ENCODE peak calls at places on chromosomes 11 and 22, in five cellular contexts. One of them, this sample, is unnamed.

GRCh38 chr11:76148207-76148606 is 58.1 kb downstream of the WNT11 start:
- DNase-seq in CD4-positive, alpha-beta T cell: no peak
- DNase-seq in HepG2: no peak
- DNase-seq in psoas muscle: no peak
- DNase-seq in fibroblast of pulmonary artery: no peak
- DNase-seq in this sample: no peak

GRCh38 chr11:71563401-71563800 is 2.0 kb upstream of the KRTAP5-10 start:
- DNase-seq in CD4-positive, alpha-beta T cell: no peak
- DNase-seq in HepG2: peak; percentile 58
- DNase-seq in psoas muscle: no peak
- DNase-seq in fibroblast of pulmonary artery: peak; percentile 55
- DNase-seq in this sample: no peak

GRCh38 chr11:118609380-118610219 is 2.2 kb downstream of the PHLDB1 start:
- DNase-seq in CD4-positive, alpha-beta T cell: peak; percentile 29
- DNase-seq in HepG2: no peak
- DNase-seq in psoas muscle: peak; percentile 37
- DNase-seq in fibroblast of pulmonary artery: peak; percentile 42
- DNase-seq in this sample: no peak

GRCh38 chr11:61532136-61533038 is 23.8 kb downstream of the LRRC10B start:
- DNase-seq in CD4-positive, alpha-beta T cell: peak; percentile 31
- DNase-seq in HepG2: peak; percentile 34
- DNase-seq in psoas muscle: no peak
- DNase-seq in fibroblast of pulmonary artery: peak; percentile 29
- DNase-seq in this sample: no peak

GRCh38 chr11:2898366-2899079 is 12.9 kb upstream of the CDKN1C start:
- DNase-seq in CD4-positive, alpha-beta T cell: peak; percentile 41
- DNase-seq in HepG2: peak; percentile 17
- DNase-seq in psoas muscle: peak; percentile 51
- DNase-seq in fibroblast of pulmonary artery: peak; percentile 94
- DNase-seq in this sample: peak; percentile 96

GRCh38 chr11:82790723-82791487 is 57.2 kb upstream of the FAM181B start:
- DNase-seq in CD4-positive, alpha-beta T cell: no peak
- DNase-seq in HepG2: no peak
- DNase-seq in psoas muscle: no peak
- DNase-seq in fibroblast of pulmonary artery: peak; percentile 2
- DNase-seq in this sample: no peak

GRCh38 chr11:134001101-134001500 is 44.3 kb upstream of the IGSF9B start:
- DNase-seq in CD4-positive, alpha-beta T cell: no peak
- DNase-seq in HepG2: no peak
- DNase-seq in psoas muscle: no peak
- DNase-seq in fibroblast of pulmonary artery: no peak
- DNase-seq in this sample: no peak

GRCh38 chr11:72328366-72329224 is 84.6 kb upstream of the PHOX2A start:
- DNase-seq in CD4-positive, alpha-beta T cell: no peak
- DNase-seq in HepG2: no peak
- DNase-seq in psoas muscle: no peak
- DNase-seq in fibroblast of pulmonary artery: peak; percentile 50
- DNase-seq in this sample: no peak

GRCh38 chr22:41181349-41182241 is 23.5 kb upstream of the L3MBTL2 start:
- DNase-seq in CD4-positive, alpha-beta T cell: no peak
- DNase-seq in HepG2: no peak
- DNase-seq in psoas muscle: no peak
- DNase-seq in fibroblast of pulmonary artery: peak; percentile 67
- DNase-seq in this sample: peak; percentile 54

GRCh38 chr22:49502126-49502826 is 325.4 kb downstream of the BRD1 start:
- DNase-seq in CD4-positive, alpha-beta T cell: peak; percentile 4
- DNase-seq in HepG2: peak; percentile 19
- DNase-seq in psoas muscle: no peak
- DNase-seq in fibroblast of pulmonary artery: no peak
- DNase-seq in this sample: no peak

GRCh38 chr11:27471067-27471587 is 1.5 kb downstream of the LGR4 start:
- DNase-seq in CD4-positive, alpha-beta T cell: no peak
- DNase-seq in HepG2: peak; percentile 21
- DNase-seq in psoas muscle: no peak
- DNase-seq in fibroblast of pulmonary artery: no peak
- DNase-seq in this sample: no peak

GRCh38 chr11:67056640-67057409 is at the start of gene RHOD:
- DNase-seq in CD4-positive, alpha-beta T cell: peak; percentile 41
- DNase-seq in HepG2: no peak
- DNase-seq in psoas muscle: peak; percentile 63
- DNase-seq in fibroblast of pulmonary artery: no peak
- DNase-seq in this sample: no peak

GRCh38 chr11:35144103-35144741 is 5.3 kb downstream of the CD44 start:
- DNase-seq in CD4-positive, alpha-beta T cell: peak; percentile 61
- DNase-seq in HepG2: no peak
- DNase-seq in psoas muscle: no peak
- DNase-seq in fibroblast of pulmonary artery: peak; percentile 66
- DNase-seq in this sample: peak; percentile 68

DNA sequence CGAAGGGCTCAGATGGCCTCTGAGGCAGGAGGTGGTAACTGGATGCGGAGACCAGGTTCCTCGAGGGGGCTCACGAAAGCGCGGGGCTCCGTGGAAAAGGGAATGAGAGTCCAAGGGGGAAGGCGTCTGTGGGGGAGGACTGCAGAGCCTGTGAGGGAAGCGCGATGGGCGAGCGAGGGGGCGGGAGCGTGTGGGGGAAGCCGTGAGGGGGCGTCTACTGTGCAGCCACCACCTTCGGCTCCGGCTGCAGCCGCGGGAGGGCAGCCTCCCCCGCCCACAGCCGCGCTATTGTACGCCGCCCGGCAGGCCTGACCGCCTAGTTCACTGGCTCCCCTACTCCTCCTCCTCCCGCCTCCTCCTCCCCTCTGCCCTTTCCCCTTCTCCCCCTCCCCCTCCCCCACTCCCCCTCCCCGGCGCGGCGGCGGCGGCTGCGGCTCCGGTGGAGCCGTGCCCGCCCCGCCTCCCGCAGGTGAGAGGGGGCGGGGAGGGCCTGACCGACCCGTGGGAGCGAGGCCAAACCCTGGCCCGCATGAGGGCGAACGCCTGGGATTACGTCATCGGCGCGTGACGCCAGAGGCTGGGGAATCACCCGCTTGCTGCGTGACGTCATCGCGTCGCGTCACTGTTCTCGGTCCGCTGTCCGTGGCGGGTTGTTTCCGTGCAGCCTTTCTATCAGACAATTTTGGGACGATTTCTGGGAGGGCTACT is at the start of gene PAK1:
- DNase-seq in CD4-positive, alpha-beta T cell: peak; percentile 93
- DNase-seq in HepG2: peak; percentile 54
- DNase-seq in psoas muscle: peak; percentile 83
- DNase-seq in fibroblast of pulmonary artery: peak; percentile 88
- DNase-seq in this sample: peak; percentile 97
- TF ChIP-seq CTCF in CD4-positive, alpha-beta T cell: no peak
- TF ChIP-seq CTCF in HepG2: peak; percentile 58
- TF ChIP-seq CTCF in psoas muscle: no peak
- TF ChIP-seq CTCF in fibroblast of pulmonary artery: no peak
- TF ChIP-seq CTCF in this sample: no peak

DNA sequence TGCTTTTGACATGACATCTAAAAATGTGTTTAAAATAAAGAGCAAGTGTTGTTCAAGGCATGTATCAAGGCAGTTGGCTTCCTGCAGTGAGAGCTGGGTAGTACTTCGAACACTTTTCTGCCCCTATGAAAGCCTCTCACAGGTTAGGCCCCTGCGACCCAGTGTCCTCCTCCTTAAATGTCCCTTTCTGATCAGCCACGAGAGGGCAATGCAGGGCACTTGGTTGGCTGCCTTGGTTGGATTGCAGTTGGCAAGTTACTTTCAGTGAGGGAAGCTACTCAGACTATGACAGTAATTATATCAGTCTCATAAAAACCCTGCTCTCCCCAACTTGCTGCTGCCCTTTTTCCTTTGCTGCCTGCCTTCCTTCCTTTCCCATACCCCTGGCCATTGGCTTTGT is 743.8 kb downstream of the NTM start:
- DNase-seq in CD4-positive, alpha-beta T cell: no peak
- DNase-seq in HepG2: no peak
- DNase-seq in psoas muscle: no peak
- DNase-seq in fibroblast of pulmonary artery: peak; percentile 32
- DNase-seq in this sample: no peak
- TF ChIP-seq CTCF in CD4-positive, alpha-beta T cell: no peak
- TF ChIP-seq CTCF in HepG2: peak; percentile 55
- TF ChIP-seq CTCF in psoas muscle: peak; percentile 23
- TF ChIP-seq CTCF in fibroblast of pulmonary artery: peak; percentile 39
- TF ChIP-seq CTCF in this sample: peak; percentile 54

DNA sequence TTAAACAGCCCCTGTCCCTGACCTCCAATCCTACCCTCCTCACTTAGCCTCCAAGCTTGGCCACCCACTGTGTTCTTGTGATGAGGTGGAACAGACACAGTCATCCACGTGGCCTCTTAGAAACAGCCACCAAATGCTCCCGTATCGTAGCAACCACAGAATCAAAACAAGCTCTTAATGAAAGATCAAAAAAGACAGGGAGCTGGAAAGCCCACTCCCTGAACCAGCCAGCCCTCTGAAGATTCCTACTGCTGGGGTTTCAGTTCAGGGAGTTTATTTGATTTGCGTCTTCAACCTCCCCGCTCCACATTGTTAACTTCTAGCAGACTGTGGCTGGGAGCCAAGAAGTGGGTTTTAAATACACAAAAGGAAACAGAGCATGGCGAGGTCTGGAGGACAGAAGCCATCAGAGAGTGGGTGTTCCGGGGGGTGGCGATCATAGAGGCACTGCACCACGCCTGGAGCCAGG is 88.9 kb upstream of the GRK3 start:
- DNase-seq in CD4-positive, alpha-beta T cell: no peak
- DNase-seq in HepG2: no peak
- DNase-seq in psoas muscle: no peak
- DNase-seq in fibroblast of pulmonary artery: peak; percentile 52
- DNase-seq in this sample: no peak
- TF ChIP-seq CTCF in CD4-positive, alpha-beta T cell: no peak
- TF ChIP-seq CTCF in HepG2: no peak
- TF ChIP-seq CTCF in psoas muscle: no peak
- TF ChIP-seq CTCF in fibroblast of pulmonary artery: no peak
- TF ChIP-seq CTCF in this sample: no peak

DNA sequence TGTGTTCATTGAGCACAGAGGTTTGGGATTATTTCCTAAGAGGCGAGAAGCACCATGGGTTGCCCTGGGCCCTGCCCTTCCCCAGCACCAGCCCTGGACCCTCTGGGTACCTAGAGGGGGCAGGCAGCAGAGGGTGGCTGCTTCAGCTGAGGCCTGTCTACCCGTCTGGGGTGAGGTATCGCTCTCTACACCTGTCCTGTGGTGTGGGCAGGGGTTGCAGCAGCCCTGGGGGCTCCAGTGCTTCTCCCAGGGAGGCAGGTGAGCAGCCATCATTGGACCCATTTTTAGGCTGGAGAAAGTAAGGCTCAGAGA is 15.6 kb downstream of the PRDM11 start:
- DNase-seq in CD4-positive, alpha-beta T cell: no peak
- DNase-seq in HepG2: no peak
- DNase-seq in psoas muscle: no peak
- DNase-seq in fibroblast of pulmonary artery: no peak
- DNase-seq in this sample: no peak
- TF ChIP-seq CTCF in CD4-positive, alpha-beta T cell: no peak
- TF ChIP-seq CTCF in HepG2: no peak
- TF ChIP-seq CTCF in psoas muscle: no peak
- TF ChIP-seq CTCF in fibroblast of pulmonary artery: no peak
- TF ChIP-seq CTCF in this sample: no peak

DNA sequence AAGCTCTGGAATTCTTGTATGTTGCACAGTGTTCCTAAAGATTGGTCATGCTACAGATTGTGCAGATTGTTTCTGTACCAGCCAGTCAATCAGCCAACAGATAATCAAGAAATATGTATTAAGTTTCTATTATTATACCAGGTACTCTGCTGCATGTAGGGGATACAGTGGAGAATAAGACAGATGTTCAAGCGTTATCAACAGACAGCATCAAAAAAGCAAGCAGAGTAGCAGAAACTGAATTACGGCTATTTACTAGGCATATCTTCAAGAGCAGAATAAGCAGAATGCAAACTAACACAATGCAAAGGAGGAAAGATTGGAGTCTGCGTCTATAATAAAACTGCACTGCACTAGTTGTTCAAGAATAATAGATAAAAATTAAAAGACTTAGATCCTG is 278.6 kb downstream of the ETS1 start:
- DNase-seq in CD4-positive, alpha-beta T cell: no peak
- DNase-seq in HepG2: no peak
- DNase-seq in psoas muscle: no peak
- DNase-seq in fibroblast of pulmonary artery: no peak
- DNase-seq in this sample: no peak
- TF ChIP-seq CTCF in CD4-positive, alpha-beta T cell: no peak
- TF ChIP-seq CTCF in HepG2: no peak
- TF ChIP-seq CTCF in psoas muscle: no peak
- TF ChIP-seq CTCF in fibroblast of pulmonary artery: no peak
- TF ChIP-seq CTCF in this sample: no peak

DNA sequence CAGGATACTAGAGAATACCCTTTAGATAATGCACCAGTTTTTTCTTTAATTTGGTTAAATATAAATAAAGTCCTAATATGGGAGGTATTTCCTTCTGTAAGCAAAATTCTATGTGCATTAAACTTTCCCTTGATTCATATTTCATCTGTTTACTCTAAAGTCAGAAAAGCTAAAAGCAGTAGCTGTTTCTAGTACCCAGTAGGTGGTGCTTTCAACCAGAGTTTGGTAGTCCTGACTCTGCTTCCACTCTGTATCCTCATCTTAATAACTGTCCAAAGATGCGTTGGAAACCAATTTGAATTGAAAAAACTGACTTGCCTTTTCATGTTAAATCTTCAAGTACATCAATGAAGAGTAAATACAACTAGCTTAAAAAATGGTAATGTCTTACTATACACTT is 1065.2 kb downstream of the JRKL start:
- DNase-seq in CD4-positive, alpha-beta T cell: no peak
- DNase-seq in HepG2: peak; percentile 3
- DNase-seq in psoas muscle: no peak
- DNase-seq in fibroblast of pulmonary artery: peak; percentile 88
- DNase-seq in this sample: no peak
- TF ChIP-seq CTCF in CD4-positive, alpha-beta T cell: no peak
- TF ChIP-seq CTCF in HepG2: peak; percentile 19
- TF ChIP-seq CTCF in psoas muscle: no peak
- TF ChIP-seq CTCF in fibroblast of pulmonary artery: peak; percentile 83
- TF ChIP-seq CTCF in this sample: no peak

GRCh38 chr11:70080763-70081162 is 2.6 kb downstream of the ANO1 start:
- DNase-seq in CD4-positive, alpha-beta T cell: no peak
- DNase-seq in HepG2: no peak
- DNase-seq in psoas muscle: no peak
- DNase-seq in fibroblast of pulmonary artery: no peak
- DNase-seq in this sample: no peak

GRCh38 chr11:70084046-70084984 is 6.2 kb downstream of the ANO1 start:
- DNase-seq in CD4-positive, alpha-beta T cell: no peak
- DNase-seq in HepG2: no peak
- DNase-seq in psoas muscle: no peak
- DNase-seq in fibroblast of pulmonary artery: no peak
- DNase-seq in this sample: no peak

GRCh38 chr11:70085815-70086769 is 8.0 kb downstream of the ANO1 start:
- DNase-seq in CD4-positive, alpha-beta T cell: no peak
- DNase-seq in HepG2: no peak
- DNase-seq in psoas muscle: no peak
- DNase-seq in fibroblast of pulmonary artery: no peak
- DNase-seq in this sample: no peak

GRCh38 chr11:70079691-70080090 is 1.6 kb downstream of the ANO1 start:
- DNase-seq in CD4-positive, alpha-beta T cell: no peak
- DNase-seq in HepG2: no peak
- DNase-seq in psoas muscle: no peak
- DNase-seq in fibroblast of pulmonary artery: no peak
- DNase-seq in this sample: no peak

DNA sequence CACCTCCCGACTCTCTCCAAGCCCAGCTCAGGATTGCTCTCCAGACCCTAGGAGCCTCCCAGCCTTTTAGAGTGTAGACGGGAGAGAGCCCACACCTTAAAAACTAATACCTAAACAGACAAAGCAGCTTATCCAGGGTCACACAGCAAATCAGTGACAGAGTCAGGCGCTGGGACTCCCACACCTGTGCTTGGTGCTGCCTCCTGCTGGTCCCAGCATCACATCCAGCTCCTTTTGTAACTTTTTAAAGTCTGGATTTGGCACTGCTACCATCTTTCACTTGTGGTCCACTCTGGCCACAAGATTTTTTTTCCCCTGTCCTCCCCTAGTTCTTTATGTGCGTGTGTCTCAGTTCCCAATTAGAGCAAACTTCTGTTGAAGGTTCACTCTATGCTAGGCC is 4.7 kb downstream of the ANO1 start:
- DNase-seq in CD4-positive, alpha-beta T cell: no peak
- DNase-seq in HepG2: no peak
- DNase-seq in psoas muscle: no peak
- DNase-seq in fibroblast of pulmonary artery: no peak
- DNase-seq in this sample: no peak
- TF ChIP-seq CTCF in CD4-positive, alpha-beta T cell: no peak
- TF ChIP-seq CTCF in HepG2: peak; percentile 52
- TF ChIP-seq CTCF in psoas muscle: no peak
- TF ChIP-seq CTCF in fibroblast of pulmonary artery: peak; percentile 26
- TF ChIP-seq CTCF in this sample: no peak